ENCODE peak calls at places on chromosomes 6 and 20, in five cellular contexts. A is thyroid gland, F is IMR-90, U is uterus, Z is ovary. K is an unnamed sample.

GRCh38 chr20:33070413-33071053 is 8.9 kb upstream of the BPIFB4 start:
- DNase-seq in A (no peak), F (no peak), U (no peak), Z (no peak), K (no peak)

GRCh38 chr6:23003671-23004598 is 434.6 kb downstream of the HDGFL1 start:
- DNase-seq in U (peak; percentile 32), Z (no peak), A (peak; percentile 10), F (peak; percentile 86), K (no peak)

GRCh38 chr6:134813146-134813545 is 136.8 kb downstream of the ALDH8A1 start:
- DNase-seq in A (no peak), F (peak; percentile 67), U (no peak), Z (no peak), K (no peak)

GRCh38 chr6:147947521-147947920 is 395.1 kb upstream of the SASH1 start:
- DNase-seq in U (peak; percentile 18), A (no peak), Z (no peak), F (peak; percentile 10), K (no peak)

GRCh38 chr6:11120273-11121005 is 8.9 kb upstream of the ERVFRD-1 start:
- DNase-seq in A (no peak), Z (no peak), U (no peak), F (peak; percentile 72), K (no peak)

GRCh38 chr6:39231386-39231785 is 2.1 kb upstream of the KCNK5 start:
- DNase-seq in Z (no peak), F (no peak), A (no peak), U (no peak), K (no peak)

GRCh38 chr6:166769648-166770047 is 142.6 kb upstream of the RPS6KA2 start:
- DNase-seq in Z (no peak), U (no peak), A (no peak), F (no peak), K (no peak)

GRCh38 chr6:4510317-4510716 is 265.9 kb upstream of the CDYL start:
- DNase-seq in U (no peak), A (no peak), Z (no peak), F (no peak), K (no peak)

GRCh38 chr20:32742322-32743236 is 688 bp downstream of the COMMD7 start:
- DNase-seq in U (no peak), Z (peak; percentile 17), F (no peak), A (no peak), K (no peak)

GRCh38 chr20:40941023-40941655 is 87.5 kb upstream of the TOP1 start:
- DNase-seq in A (no peak), U (no peak), F (no peak), Z (no peak), K (no peak)

GRCh38 chr6:112691289-112691688 is 344.2 kb downstream of the RFPL4B start:
- DNase-seq in F (peak; percentile 91), Z (no peak), U (no peak), A (no peak), K (no peak)

GRCh38 chr6:26155066-26155925 is 68.1 kb downstream of the HFE start:
- DNase-seq in A (peak; percentile 75), Z (peak; percentile 65), U (peak; percentile 59), F (no peak), K (no peak)

GRCh38 chr6:119830494-119831295 is 481.1 kb upstream of the MAN1A1 start:
- DNase-seq in F (no peak), A (peak; percentile 61), U (no peak), Z (no peak), K (no peak)

GRCh38 chr6:39083111-39083702 is 31.8 kb downstream of the SAYSD1 start:
- DNase-seq in Z (no peak), F (no peak), U (no peak), A (no peak), K (no peak)

GRCh38 chr6:54112171-54112650 is 968 bp downstream of the MLIP start:
- DNase-seq in Z (no peak), F (no peak), U (no peak), A (no peak), K (no peak)

GRCh38 chr6:46235242-46235641 is 64.5 kb upstream of the ENPP5 start:
- DNase-seq in A (no peak), F (no peak), Z (no peak), U (no peak), K (no peak)

GRCh38 chr6:116070990-116071389 is 10.3 kb upstream of the FRK start:
- DNase-seq in U (no peak), F (peak; percentile 21), Z (no peak), A (no peak), K (no peak)

GRCh38 chr20:51196991-51197651 is 174.2 kb upstream of the KCNG1 start:
- DNase-seq in Z (no peak), U (no peak), A (no peak), F (peak; percentile 38), K (no peak)

GRCh38 chr20:56802805-56803204 is 173.7 kb downstream of the TFAP2C start:
- DNase-seq in Z (no peak), U (no peak), A (no peak), F (no peak), K (no peak)

GRCh38 chr6:51753635-51754034 is 333.8 kb downstream of the PKHD1 start:
- DNase-seq in U (no peak), A (peak; percentile 10), Z (no peak), F (no peak), K (no peak)

GRCh38 chr20:24863356-24863755 is 85.7 kb upstream of the CST7 start:
- DNase-seq in Z (no peak), U (no peak), A (no peak), F (peak; percentile 55), K (no peak)

GRCh38 chr6:78308025-78308424 is 559.3 kb upstream of the IRAK1BP1 start:
- DNase-seq in Z (no peak), A (no peak), U (no peak), F (no peak), K (no peak)

GRCh38 chr20:28562510-28562898 is 2695.0 kb upstream of the DEFB115 start:
- DNase-seq in Z (no peak), A (no peak), U (no peak), F (peak; percentile 89), K (no peak)

GRCh38 chr6:10315631-10316145 is 99.2 kb downstream of the TFAP2A start:
- DNase-seq in F (no peak), A (no peak), U (no peak), Z (no peak), K (no peak)

GRCh38 chr20:3094848-3095629 is 10.5 kb upstream of the AVP start:
- DNase-seq in F (no peak), A (no peak), U (no peak), Z (no peak), K (no peak)

GRCh38 chr6:12324096-12324495 is 33.9 kb downstream of the EDN1 start:
- DNase-seq in U (no peak), A (no peak), F (peak; percentile 52), Z (no peak), K (no peak)

GRCh38 chr6:43247115-43247999 is 4.1 kb downstream of the TTBK1 start:
- DNase-seq in F (peak; percentile 13), A (peak; percentile 77), Z (peak; percentile 66), U (peak; percentile 47), K (peak; percentile 80)
- TF ChIP-seq POLR2A in F (no peak), A (no peak), Z (no peak), U (no peak), K (no peak)

GRCh38 chr20:49699200-49699992 is 14.3 kb downstream of the B4GALT5 start:
- DNase-seq in F (peak; percentile 67), A (no peak), U (no peak), Z (no peak), K (no peak)

GRCh38 chr20:49696594-49696993 is 17.1 kb downstream of the B4GALT5 start:
- DNase-seq in Z (no peak), F (no peak), U (no peak), A (no peak), K (no peak)

GRCh38 chr20:49697071-49697470 is 16.6 kb downstream of the B4GALT5 start:
- DNase-seq in A (no peak), F (no peak), U (no peak), Z (no peak), K (no peak)

GRCh38 chr20:49700411-49701185 is 13.1 kb downstream of the B4GALT5 start:
- DNase-seq in Z (no peak), A (no peak), U (no peak), F (peak; percentile 81), K (no peak)

GRCh38 chr20:49698477-49698876 is 15.2 kb downstream of the B4GALT5 start:
- DNase-seq in F (no peak), Z (no peak), A (no peak), U (no peak), K (no peak)
- H3K4me1 ChIP-seq in F (peaks cover 14% of the 10 kb centered on the region), Z (peaks cover 18% of the 10 kb centered on the region), A (peaks cover 11% of the 10 kb centered on the region), U (no peaks in the 10 kb centered on the region), K (peaks cover 45% of the 10 kb centered on the region)

GRCh38 chr6:140979642-140980091 is 1153.1 kb upstream of the GJE1 start:
- DNase-seq in Z (peak; percentile 59), U (peak; percentile 32), A (peak; percentile 81), F (peak; percentile 89), K (peak; percentile 29)

GRCh38 chr6:140977425-140977824 is 1155.3 kb upstream of the GJE1 start:
- DNase-seq in U (no peak), A (no peak), F (peak; percentile 47), Z (no peak), K (no peak)

GRCh38 chr6:140985679-140986275 is 1146.9 kb upstream of the GJE1 start:
- DNase-seq in F (peak; percentile 73), Z (no peak), A (no peak), U (no peak), K (no peak)

DNA sequence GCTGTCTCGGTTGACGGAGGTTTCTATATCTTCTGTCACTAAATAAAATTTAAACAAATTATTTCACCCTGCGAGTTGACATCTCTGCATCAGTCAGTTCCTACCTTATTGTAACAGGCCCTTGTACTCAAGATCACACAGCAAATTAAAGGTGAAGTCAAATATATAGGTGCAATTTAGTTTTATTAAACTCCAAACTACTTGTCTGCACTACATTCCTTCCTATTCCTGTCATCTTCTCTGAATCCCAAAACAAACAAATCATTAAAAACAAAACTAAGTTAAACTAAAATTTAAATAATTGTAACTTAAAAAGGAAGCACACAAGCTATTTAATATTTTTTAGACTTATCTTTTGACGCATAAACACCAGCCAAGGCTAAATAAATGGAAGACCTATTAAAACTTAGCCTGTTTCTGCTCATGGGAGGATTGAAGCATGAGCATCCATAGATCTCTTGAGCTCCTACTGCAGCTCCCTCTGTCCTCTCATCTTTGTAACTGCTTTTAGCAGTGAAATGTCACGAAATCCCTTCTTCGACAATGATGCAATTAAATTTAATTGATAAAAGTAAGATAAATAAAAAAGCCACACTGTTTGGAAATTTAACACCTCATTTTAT is 1152.3 kb upstream of the GJE1 start:
- DNase-seq in Z (no peak), F (peak; percentile 15), A (no peak), U (no peak), K (no peak)
- TF ChIP-seq CTCF in Z (no peak), F (peak; percentile 12), A (no peak), U (no peak), K (no peak)

DNA sequence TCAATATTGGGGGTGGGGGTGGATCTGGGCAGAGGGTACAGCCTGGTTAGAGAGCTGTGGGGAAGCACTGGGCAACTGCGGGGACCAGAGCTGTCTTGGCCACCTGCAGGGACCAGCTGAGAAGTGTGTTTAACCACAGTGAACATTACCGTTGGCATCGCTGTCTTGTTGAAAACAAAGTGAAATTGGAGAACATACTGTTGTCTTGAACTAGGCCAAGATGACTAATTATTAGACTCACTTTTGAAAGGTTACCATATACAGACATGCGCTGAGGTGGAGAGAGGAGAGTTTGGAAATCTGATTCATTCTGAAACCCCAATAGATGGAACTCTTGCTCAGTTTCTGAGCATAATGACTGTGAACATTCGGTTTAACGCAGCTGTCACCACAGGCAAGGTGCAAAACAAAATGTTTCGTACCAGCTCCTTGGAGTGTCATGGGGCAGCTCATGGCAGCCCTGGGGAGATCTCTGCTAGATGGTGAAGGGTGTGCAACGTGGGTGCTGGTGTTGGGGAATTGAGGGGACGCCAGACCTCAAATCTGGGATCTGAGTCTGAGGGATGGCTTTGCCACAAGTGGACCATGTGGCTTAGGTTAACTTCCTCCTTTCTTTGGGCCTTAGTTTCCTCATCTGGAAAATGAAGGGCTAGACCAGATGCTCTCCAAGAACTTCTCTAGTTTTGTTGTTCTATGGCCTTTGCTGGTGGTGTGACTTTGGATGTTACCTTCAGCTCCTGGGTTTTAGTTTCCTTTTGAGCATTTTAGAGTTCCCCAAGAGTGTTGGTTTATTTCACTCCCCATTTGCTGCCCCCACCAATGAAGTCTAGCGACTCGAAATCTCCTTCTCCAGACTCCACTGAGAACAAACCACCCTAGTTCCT is 24.6 kb upstream of the GTSF1L start:
- DNase-seq in A (no peak), Z (no peak), U (no peak), F (peak; percentile 92), K (no peak)
- TF ChIP-seq POLR2A in A (no peak), Z (no peak), U (no peak), F (no peak), K (no peak)

K was measured in adrenal gland.